ENCODE peak calls at places on chromosomes 3 and 15, in seven cellular contexts. L is H9, P is neuronal stem cell, U is mesendoderm, W is H1, F is mesenchymal stem cell, S is trophoblast cell. C is an unnamed sample.

GRCh38 chr3:152595975-152596832 is 238.7 kb upstream of the P2RY1 start:
- DNase-seq in W (no peak), F (peak; percentile 77), S (no peak), L (no peak), P (no peak), U (peak; percentile 65), C (peak; percentile 62)

GRCh38 chr3:61626484-61626883 is 65.1 kb downstream of the PTPRG start:
- DNase-seq in L (no peak), F (no peak), S (no peak), P (no peak), W (no peak), U (no peak), C (no peak)

GRCh38 chr3:125389282-125389681 is 14.2 kb upstream of the ZNF148 start:
- DNase-seq in W (no peak), U (no peak), P (no peak), F (no peak), L (no peak), S (no peak), C (no peak)

GRCh38 chr3:115208066-115208750 is 61.1 kb upstream of the ZBTB20 start:
- DNase-seq in L (no peak), F (no peak), P (no peak), U (peak; percentile 64), S (no peak), W (no peak), C (no peak)

GRCh38 chr3:188712257-188712924 is 459.4 kb upstream of the TPRG1 start:
- DNase-seq in P (no peak), U (no peak), F (peak; percentile 88), S (no peak), W (no peak), L (no peak), C (peak; percentile 92)

GRCh38 chr15:100722551-100723322 is 120.3 kb downstream of the ASB7 start:
- DNase-seq in F (no peak), L (no peak), W (no peak), P (no peak), U (no peak), S (peak; percentile 40), C (no peak)

GRCh38 chr3:142007710-142008399 is 131.4 kb downstream of the ATP1B3 start:
- DNase-seq in W (no peak), U (peak; percentile 20), F (no peak), S (no peak), L (no peak), P (no peak), C (no peak)

GRCh38 chr3:27905625-27906024 is 183.5 kb upstream of the EOMES start:
- DNase-seq in L (no peak), S (no peak), P (no peak), W (no peak), F (no peak), U (peak; percentile 48), C (no peak)

GRCh38 chr3:16506884-16507409 is 6.6 kb downstream of the RFTN1 start:
- DNase-seq in W (no peak), S (no peak), U (no peak), L (no peak), P (no peak), F (no peak), C (no peak)

GRCh38 chr3:154904328-154904727 is 175.8 kb upstream of the MME start:
- DNase-seq in S (peak; percentile 10), P (peak; percentile 2), U (peak; percentile 71), F (peak; percentile 36), L (peak; percentile 32), W (no peak), C (peak; percentile 54)

GRCh38 chr3:30426319-30426993 is 179.9 kb upstream of the TGFBR2 start:
- DNase-seq in W (no peak), S (no peak), P (no peak), F (peak; percentile 31), U (peak; percentile 22), L (no peak), C (peak; percentile 61)

GRCh38 chr3:175826759-175827158 is 967.6 kb downstream of the NAALADL2 start:
- DNase-seq in U (no peak), W (no peak), F (no peak), L (no peak), S (no peak), P (no peak), C (no peak)

GRCh38 chr3:24521306-24522154 is 26.9 kb upstream of the THRB start:
- DNase-seq in W (peak; percentile 65), P (peak; percentile 33), U (peak; percentile 67), F (peak; percentile 62), S (peak; percentile 48), L (peak; percentile 55), C (no peak)

GRCh38 chr3:193955719-193956118 is 180.2 kb upstream of the HES1 start:
- DNase-seq in F (no peak), L (no peak), W (no peak), U (no peak), P (no peak), S (no peak), C (no peak)

GRCh38 chr15:82966671-82967071 is 14.2 kb upstream of the HOMER2 start:
- DNase-seq in P (no peak), U (no peak), S (no peak), F (no peak), L (no peak), W (no peak), C (no peak)

GRCh38 chr15:26936502-26936901 is 34.5 kb upstream of the GABRG3 start:
- DNase-seq in P (no peak), F (no peak), L (no peak), W (no peak), S (no peak), U (no peak), C (no peak)

GRCh38 chr3:10709110-10709781 is 106.8 kb upstream of the SLC6A11 start:
- DNase-seq in F (no peak), U (no peak), S (no peak), L (no peak), W (no peak), P (no peak), C (no peak)

GRCh38 chr3:99920530-99921376 is 103.1 kb downstream of the CMSS1 start:
- DNase-seq in P (no peak), F (peak; percentile 60), W (no peak), L (peak; percentile 47), S (no peak), U (peak; percentile 91), C (peak; percentile 76)

GRCh38 chr3:67045711-67046465 is 47.8 kb downstream of the KBTBD8 start:
- DNase-seq in L (no peak), W (no peak), F (no peak), U (no peak), S (no peak), P (no peak), C (no peak)

GRCh38 chr3:45632956-45633355 is 38.4 kb downstream of the LIMD1 start:
- DNase-seq in L (no peak), F (no peak), W (no peak), S (no peak), P (no peak), U (no peak), C (no peak)
- H4K8ac ChIP-seq in L (no peak overlapping the region), F (no peak overlapping the region), W (no peak overlapping the region), S (no peak overlapping the region), P (no peak overlapping the region), U (no peak overlapping the region), C (no peak overlapping the region)

GRCh38 chr15:47788685-47789084 is 71.4 kb downstream of the SEMA6D start:
- DNase-seq in P (no peak), L (no peak), F (peak; percentile 67), W (no peak), S (no peak), U (no peak), C (no peak)
- H4K8ac ChIP-seq in P (no peak overlapping the region), L (no peak overlapping the region), F (no peak overlapping the region), W (no peak overlapping the region), S (no peak overlapping the region), U (no peak overlapping the region), C (no peak overlapping the region)

GRCh38 chr15:74422723-74423442 is 10.9 kb downstream of the SEMA7A start:
- DNase-seq in P (no peak), F (peak; percentile 38), U (peak; percentile 91), S (peak; percentile 99), L (peak; percentile 62), W (no peak), C (peak; percentile 52)

GRCh38 chr15:74420193-74420905 is 13.4 kb downstream of the SEMA7A start:
- DNase-seq in L (no peak), W (no peak), P (no peak), S (no peak), F (no peak), U (no peak), C (no peak)

GRCh38 chr15:74423443-74424257 is 10.1 kb downstream of the SEMA7A start:
- DNase-seq in L (no peak), U (no peak), F (no peak), P (no peak), W (no peak), S (peak; percentile 78), C (no peak)

GRCh38 chr15:74422370-74422722 is 11.4 kb downstream of the SEMA7A start:
- DNase-seq in W (no peak), F (no peak), U (no peak), L (no peak), P (no peak), S (no peak), C (no peak)

DNA sequence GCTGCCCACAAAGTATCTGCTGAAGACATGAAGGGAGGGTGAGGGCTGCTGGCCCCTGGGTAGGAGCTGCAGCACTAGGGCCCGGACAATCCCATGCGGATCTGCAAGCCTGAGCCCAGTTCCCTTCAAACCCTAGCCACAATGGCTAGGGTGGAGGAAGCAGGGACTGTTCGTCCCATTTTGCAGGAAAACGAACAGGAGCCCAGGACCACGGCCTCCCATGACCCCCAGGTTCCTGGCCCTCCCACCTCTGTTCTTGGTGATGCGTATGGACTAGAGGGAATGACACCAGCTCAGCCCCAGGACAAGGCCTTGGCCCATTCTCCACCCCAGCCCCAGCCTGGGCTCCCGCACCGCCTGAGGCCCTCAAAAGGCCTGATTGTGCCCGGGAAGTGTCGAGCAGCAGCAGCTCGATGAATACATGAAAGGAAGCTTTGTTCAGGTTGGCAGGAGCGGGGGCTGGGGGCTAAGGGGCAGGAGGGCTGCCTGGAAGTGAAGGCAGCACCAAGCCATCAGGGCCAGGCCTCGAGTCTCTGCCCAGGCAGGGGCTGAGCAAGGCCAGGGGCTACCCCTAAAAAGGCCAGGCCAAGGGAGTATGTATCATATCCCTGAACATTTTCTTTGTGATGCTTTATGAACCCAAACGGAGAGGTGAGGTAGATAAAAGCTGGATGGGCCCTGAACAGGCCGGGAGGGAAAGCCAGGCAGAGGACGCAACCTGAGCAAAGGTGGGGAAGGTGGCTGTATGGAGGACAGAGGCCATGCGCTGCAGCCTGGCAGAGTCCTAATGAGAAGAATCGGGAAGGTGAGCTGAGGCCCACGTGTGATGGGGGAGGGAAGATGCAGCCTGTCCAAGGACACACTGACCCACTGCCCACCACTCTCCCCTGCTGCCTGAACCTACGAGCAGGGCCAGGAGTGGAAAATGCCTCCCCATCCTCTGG is 12.2 kb downstream of the SEMA7A start:
- DNase-seq in S (no peak), L (no peak), P (no peak), U (no peak), F (no peak), W (no peak), C (no peak)
- H4K8ac ChIP-seq in S (peak overlapping the region; percentile 51), L (no peak overlapping the region), P (no peak overlapping the region), U (no peak overlapping the region), F (no peak overlapping the region), W (no peak overlapping the region), C (peak overlapping the region; percentile 60)

GRCh38 chr3:73572371-73572770 is 52.4 kb downstream of the PDZRN3 start:
- DNase-seq in F (no peak), L (no peak), W (no peak), P (no peak), U (no peak), S (no peak), C (no peak)
- H4K8ac ChIP-seq in F (no peak overlapping the region), L (no peak overlapping the region), W (no peak overlapping the region), P (no peak overlapping the region), U (no peak overlapping the region), S (no peak overlapping the region), C (no peak overlapping the region)

C was measured in IMR-90.